ENCODE peak calls at places on chromosomes 1 and 21, in six cellular contexts. Z is activated T-cell treated with anti-CD3 and anti-CD28 coated beads for 1 hour, C is keratinocyte, X is T follicular helper cell, I is activated gamma-delta T cell treated with Interleukin-2 at 50 U/mL for 16 hours, O is pancreas. Y is an unnamed sample.

GRCh38 chr1:47439151-47440051 is 1.6 kb downstream of the FOXD2 start:
- DNase-seq in Z (no peak), C (no peak), X (no peak), I (no peak), O (peak), Y (no peak)

GRCh38 chr1:183281039-183281438 is 95.0 kb downstream of the LAMC2 start:
- DNase-seq in Z (no peak), C (no peak), X (no peak), I (no peak), O (no peak), Y (no peak)

GRCh38 chr1:5566924-5567323 is 425.3 kb downstream of the NPHP4 start:
- DNase-seq in Z (no peak), C (no peak), X (no peak), I (no peak), O (no peak), Y (no peak)

GRCh38 chr1:150429805-150430204 is 57.4 kb upstream of the TARS2 start:
- DNase-seq in Z (no peak), C (no peak), X (no peak), I (no peak), O (no peak), Y (no peak)

GRCh38 chr1:220803401-220804201 is 16.9 kb downstream of the MTARC1 start:
- DNase-seq in Z (no peak), C (peak), X (no peak), I (no peak), O (no peak), Y (no peak)

GRCh38 chr1:56803561-56804156 is 15.5 kb downstream of the FYB2 start:
- DNase-seq in Z (no peak), C (no peak), X (no peak), I (no peak), O (no peak), Y (no peak)

GRCh38 chr1:35031103-35031452 is 667 bp downstream of the ZMYM6 start:
- DNase-seq in Z (peak), C (no peak), X (no peak), I (peak), O (no peak), Y (peak)

GRCh38 chr1:182889997-182890396 is 50.9 kb downstream of the DHX9 start:
- DNase-seq in Z (no peak), C (no peak), X (no peak), I (peak), O (no peak), Y (peak)

GRCh38 chr21:43815107-43815742 is 25.8 kb downstream of the RRP1 start:
- DNase-seq in Z (no peak), C (no peak), X (no peak), I (no peak), O (peak), Y (no peak)

GRCh38 chr1:69129538-69129937 is 438.2 kb upstream of the LRRC7 start:
- DNase-seq in Z (no peak), C (no peak), X (no peak), I (no peak), O (no peak), Y (no peak)

GRCh38 chr1:223189903-223190724 is 47.1 kb upstream of the TLR5 start:
- DNase-seq in Z (peak), C (no peak), X (no peak), I (peak), O (no peak), Y (peak)

GRCh38 chr1:101376121-101377095 is 139.6 kb downstream of the S1PR1 start:
- DNase-seq in Z (no peak), C (no peak), X (no peak), I (no peak), O (no peak), Y (no peak)

GRCh38 chr21:41953831-41954653 is at the start of gene C2CD2:
- DNase-seq in Z (no peak), C (peak), X (no peak), I (no peak), O (peak), Y (no peak)

GRCh38 chr1:66733348-66734017 is 18.8 kb upstream of the DYNLT5 start:
- DNase-seq in Z (no peak), C (no peak), X (no peak), I (no peak), O (no peak), Y (no peak)

Y was measured in effector memory CD8-positive, alpha-beta T cell.